ENCODE peak calls at places on chromosome 22, in six cellular contexts. P is EH, R is activated B cell treated with CpG ODN at 0.5 μM for 24 hours, C is HTR-8/SVneo, G is heart left ventricle, J is osteoblast. O is an unnamed sample.

GRCh38 chr22:50146440-50147228 is 23.9 kb upstream of the PANX2 start:
- DNase-seq in P (peak; percentile 58), R (no peak), C (no peak), G (peak; percentile 77), J (peak; percentile 98), O (no peak)

GRCh38 chr22:38401336-38402084 is 53.5 kb downstream of the KCNJ4 start:
- DNase-seq in P (no peak), R (no peak), C (no peak), G (no peak), J (peak; percentile 59), O (no peak)

GRCh38 chr22:42978453-42979103 is 36.4 kb downstream of the PACSIN2 start:
- DNase-seq in P (peak; percentile 63), R (no peak), C (no peak), G (no peak), J (peak; percentile 94), O (no peak)

GRCh38 chr22:26592368-26593015 is 2.6 kb upstream of the TPST2 start:
- DNase-seq in P (no peak), R (no peak), C (no peak), G (no peak), J (no peak), O (no peak)

GRCh38 chr22:49112661-49113626 is 714.7 kb downstream of the BRD1 start:
- DNase-seq in P (no peak), R (no peak), C (no peak), G (no peak), J (peak; percentile 67), O (no peak)

GRCh38 chr22:48629631-48630443 is 1197.8 kb downstream of the BRD1 start:
- DNase-seq in P (no peak), R (no peak), C (no peak), G (no peak), J (no peak), O (no peak)

GRCh38 chr22:25062378-25063095 is 110.0 kb downstream of the KIAA1671 start:
- DNase-seq in P (no peak), R (no peak), C (no peak), G (no peak), J (peak; percentile 29), O (no peak)

GRCh38 chr22:27518583-27519437 is 282.7 kb downstream of the MN1 start:
- DNase-seq in P (peak; percentile 15), R (no peak), C (no peak), G (no peak), J (no peak), O (no peak)

GRCh38 chr22:38758276-38758945 is 2.6 kb upstream of the SUN2 start:
- DNase-seq in P (no peak), R (no peak), C (no peak), G (no peak), J (peak; percentile 65), O (no peak)

GRCh38 chr22:31125521-31126117 is 2.9 kb downstream of the INPP5J start:
- DNase-seq in P (no peak), R (no peak), C (no peak), G (no peak), J (no peak), O (no peak)

GRCh38 chr22:19174106-19175025 is 4.2 kb downstream of the SLC25A1 start:
- DNase-seq in P (peak; percentile 76), R (no peak), C (no peak), G (no peak), J (peak; percentile 96), O (no peak)

GRCh38 chr22:36486619-36487384 is 5.4 kb upstream of the TXN2 start:
- DNase-seq in P (peak; percentile 70), R (no peak), C (no peak), G (no peak), J (peak; percentile 89), O (peak; percentile 32)

GRCh38 chr22:19937616-19938473 is 3.7 kb upstream of the COMT start:
- DNase-seq in P (peak; percentile 22), R (no peak), C (no peak), G (no peak), J (no peak), O (no peak)

GRCh38 chr22:37470087-37470445 is 16.1 kb downstream of the MFNG start:
- DNase-seq in P (peak; percentile 33), R (no peak), C (no peak), G (no peak), J (no peak), O (no peak)

GRCh38 chr22:19187716-19188563 is 9.4 kb upstream of the SLC25A1 start:
- DNase-seq in P (no peak), R (no peak), C (no peak), G (no peak), J (peak; percentile 64), O (no peak)

GRCh38 chr22:36211237-36211881 is 9.8 kb upstream of the APOL4 start:
- DNase-seq in P (peak; percentile 69), R (no peak), C (no peak), G (no peak), J (no peak), O (no peak)

GRCh38 chr22:28933321-28933720 is 49.9 kb downstream of the ZNRF3 start:
- DNase-seq in P (no peak), R (no peak), C (no peak), G (no peak), J (no peak), O (no peak)

GRCh38 chr22:35970601-35971417 is 57.8 kb downstream of the RBFOX2 start:
- DNase-seq in P (no peak), R (no peak), C (no peak), G (no peak), J (no peak), O (no peak)

GRCh38 chr22:39623603-39624500 is 53.3 kb downstream of the CACNA1I start:
- DNase-seq in P (no peak), R (no peak), C (no peak), G (peak; percentile 33), J (peak; percentile 80), O (no peak)

GRCh38 chr22:41787331-41787730 is 13.1 kb upstream of the CCDC134 start:
- DNase-seq in P (no peak), R (no peak), C (no peak), G (no peak), J (no peak), O (no peak)

GRCh38 chr22:30304495-30305244 is 15.4 kb upstream of the CASTOR1 start:
- DNase-seq in P (peak; percentile 46), R (no peak), C (no peak), G (no peak), J (no peak), O (no peak)

GRCh38 chr22:23110190-23110921 is 31.4 kb downstream of the RSPH14 start:
- DNase-seq in P (no peak), R (no peak), C (no peak), G (no peak), J (no peak), O (no peak)

GRCh38 chr22:21044931-21045584 is 688 bp upstream of the LRRC74B start:
- DNase-seq in P (peak; percentile 87), R (peak; percentile 26), C (no peak), G (no peak), J (peak; percentile 90), O (no peak)

GRCh38 chr22:29225422-29226090 is 19.9 kb downstream of the EMID1 start:
- DNase-seq in P (peak; percentile 28), R (no peak), C (no peak), G (peak; percentile 84), J (peak; percentile 90), O (no peak)

GRCh38 chr22:40199852-40200251 is 22.1 kb downstream of the TNRC6B start:
- DNase-seq in P (no peak), R (no peak), C (no peak), G (no peak), J (no peak), O (no peak)

GRCh38 chr22:23151827-23152226 is 6.5 kb downstream of the RAB36 start:
- DNase-seq in P (no peak), R (no peak), C (no peak), G (no peak), J (peak; percentile 58), O (no peak)

GRCh38 chr22:45284705-45285305 is at the start of gene UPK3A:
- DNase-seq in P (no peak), R (peak; percentile 84), C (no peak), G (peak; percentile 87), J (no peak), O (peak; percentile 78)

GRCh38 chr22:20261848-20262581 is 6.1 kb downstream of the RTN4R start:
- DNase-seq in P (no peak), R (no peak), C (no peak), G (no peak), J (no peak), O (no peak)

GRCh38 chr22:19832476-19833108 is 22.1 kb downstream of the GNB1L start:
- DNase-seq in P (no peak), R (peak; percentile 3), C (no peak), G (no peak), J (peak; percentile 41), O (no peak)

GRCh38 chr22:32733196-32733595 is 68.3 kb upstream of the TIMP3 start:
- DNase-seq in P (no peak), R (no peak), C (no peak), G (no peak), J (no peak), O (no peak)

GRCh38 chr22:41561335-41561734 is 525 bp downstream of the CSDC2 start:
- DNase-seq in P (peak; percentile 29), R (no peak), C (no peak), G (no peak), J (no peak), O (no peak)

GRCh38 chr22:46661221-46661851 is 41.1 kb downstream of the GRAMD4 start:
- DNase-seq in P (peak; percentile 28), R (no peak), C (peak; percentile 38), G (no peak), J (peak; percentile 99), O (no peak)

GRCh38 chr22:43812149-43812842 is at the start of gene EFCAB6:
- DNase-seq in P (peak; percentile 92), R (peak; percentile 80), C (peak; percentile 96), G (peak; percentile 95), J (peak; percentile 98), O (peak; percentile 90)

GRCh38 chr22:39472570-39473556 is 16.1 kb downstream of the MGAT3 start:
- DNase-seq in P (no peak), R (peak; percentile 32), C (no peak), G (no peak), J (no peak), O (no peak)

GRCh38 chr22:41201146-41201545 is 4.0 kb upstream of the L3MBTL2 start:
- DNase-seq in P (no peak), R (no peak), C (no peak), G (no peak), J (no peak), O (no peak)

GRCh38 chr22:17199131-17199731 is 20.0 kb downstream of the ADA2 start:
- DNase-seq in P (peak; percentile 78), R (no peak), C (no peak), G (no peak), J (peak; percentile 27), O (peak; percentile 21)

GRCh38 chr22:31929126-31929928 is 15.0 kb upstream of the YWHAH start:
- DNase-seq in P (peak; percentile 14), R (no peak), C (no peak), G (peak; percentile 48), J (no peak), O (no peak)

O was measured in progenitor cell of endocrine pancreas.